ENCODE peak calls at places on chromosomes 5 and 9, in six cellular contexts. One of them, this sample, is unnamed.

GRCh38 chr9:136095495-136096058 is 488 bp upstream of the NACC2 start:
- DNase-seq in HepG2: no peak
- DNase-seq in T47D: peak
- DNase-seq in HCT116: no peak
- DNase-seq in SK-N-SH: peak
- DNase-seq in H1: no peak
- DNase-seq in this sample: no peak

GRCh38 chr9:5633243-5633642 is 4.3 kb downstream of the RIC1 start:
- DNase-seq in T47D: no peak
- DNase-seq in HCT116: no peak
- DNase-seq in HepG2: no peak
- DNase-seq in H1: no peak
- DNase-seq in SK-N-SH: no peak
- DNase-seq in this sample: no peak

GRCh38 chr9:120882935-120883607 is 6.1 kb upstream of the PHF19 start:
- DNase-seq in T47D: no peak
- DNase-seq in HCT116: no peak
- DNase-seq in HepG2: no peak
- DNase-seq in SK-N-SH: no peak
- DNase-seq in H1: no peak
- DNase-seq in this sample: no peak

GRCh38 chr5:2686725-2687124 is 64.8 kb downstream of the IRX2 start:
- DNase-seq in H1: no peak
- DNase-seq in HCT116: no peak
- DNase-seq in SK-N-SH: no peak
- DNase-seq in T47D: no peak
- DNase-seq in HepG2: no peak
- DNase-seq in this sample: no peak

GRCh38 chr5:176774216-176775171 is 35.9 kb upstream of the UNC5A start:
- DNase-seq in HCT116: no peak
- DNase-seq in H1: no peak
- DNase-seq in T47D: no peak
- DNase-seq in HepG2: no peak
- DNase-seq in SK-N-SH: no peak
- DNase-seq in this sample: no peak

GRCh38 chr9:86868611-86869010 is 78.7 kb downstream of the GAS1 start:
- DNase-seq in H1: no peak
- DNase-seq in SK-N-SH: no peak
- DNase-seq in HCT116: no peak
- DNase-seq in HepG2: no peak
- DNase-seq in T47D: no peak
- DNase-seq in this sample: no peak

GRCh38 chr5:169071-169727 is 22.1 kb upstream of the LRRC14B start:
- DNase-seq in SK-N-SH: no peak
- DNase-seq in HepG2: no peak
- DNase-seq in T47D: no peak
- DNase-seq in HCT116: no peak
- DNase-seq in H1: no peak
- DNase-seq in this sample: no peak

GRCh38 chr5:111779260-111780254 is 22.6 kb upstream of the NREP start:
- DNase-seq in HepG2: no peak
- DNase-seq in HCT116: no peak
- DNase-seq in T47D: no peak
- DNase-seq in H1: no peak
- DNase-seq in SK-N-SH: no peak
- DNase-seq in this sample: no peak

GRCh38 chr5:92508271-92508670 is 1072.7 kb downstream of the NR2F1-AS1 start:
- DNase-seq in SK-N-SH: no peak
- DNase-seq in H1: no peak
- DNase-seq in HepG2: no peak
- DNase-seq in HCT116: no peak
- DNase-seq in T47D: no peak
- DNase-seq in this sample: no peak

GRCh38 chr5:133801431-133801830 is 167.0 kb downstream of the C5orf15 start:
- DNase-seq in H1: no peak
- DNase-seq in HCT116: no peak
- DNase-seq in HepG2: no peak
- DNase-seq in SK-N-SH: no peak
- DNase-seq in T47D: no peak
- DNase-seq in this sample: no peak

GRCh38 chr5:88555658-88556057 is 287.0 kb upstream of the TMEM161B start:
- DNase-seq in T47D: peak
- DNase-seq in SK-N-SH: no peak
- DNase-seq in HepG2: no peak
- DNase-seq in H1: no peak
- DNase-seq in HCT116: no peak
- DNase-seq in this sample: no peak

GRCh38 chr5:10747678-10748622 is 13.1 kb downstream of the DAP start:
- DNase-seq in H1: no peak
- DNase-seq in T47D: no peak
- DNase-seq in SK-N-SH: no peak
- DNase-seq in HepG2: peak
- DNase-seq in HCT116: no peak
- DNase-seq in this sample: no peak

GRCh38 chr5:169127431-169127830 is 173.5 kb downstream of the SLIT3 start:
- DNase-seq in HepG2: no peak
- DNase-seq in SK-N-SH: no peak
- DNase-seq in T47D: no peak
- DNase-seq in HCT116: no peak
- DNase-seq in H1: no peak
- DNase-seq in this sample: no peak

GRCh38 chr5:43105369-43106289 is 15.1 kb upstream of the ZNF131 start:
- DNase-seq in HCT116: peak
- DNase-seq in T47D: peak
- DNase-seq in H1: peak
- DNase-seq in HepG2: peak
- DNase-seq in SK-N-SH: peak
- DNase-seq in this sample: peak

GRCh38 chr5:53250151-53250550 is 140.6 kb upstream of the MOCS2 start:
- DNase-seq in T47D: no peak
- DNase-seq in HepG2: no peak
- DNase-seq in SK-N-SH: no peak
- DNase-seq in HCT116: no peak
- DNase-seq in H1: no peak
- DNase-seq in this sample: no peak

GRCh38 chr9:135504262-135505229 is 4.1 kb downstream of the MRPS2 start:
- DNase-seq in T47D: peak
- DNase-seq in SK-N-SH: peak
- DNase-seq in HCT116: peak
- DNase-seq in HepG2: peak
- DNase-seq in H1: no peak
- DNase-seq in this sample: no peak

GRCh38 chr5:55900776-55901175 is 49.6 kb downstream of the IL31RA start:
- DNase-seq in H1: no peak
- DNase-seq in HCT116: no peak
- DNase-seq in HepG2: no peak
- DNase-seq in SK-N-SH: no peak
- DNase-seq in T47D: no peak
- DNase-seq in this sample: no peak

DNA sequence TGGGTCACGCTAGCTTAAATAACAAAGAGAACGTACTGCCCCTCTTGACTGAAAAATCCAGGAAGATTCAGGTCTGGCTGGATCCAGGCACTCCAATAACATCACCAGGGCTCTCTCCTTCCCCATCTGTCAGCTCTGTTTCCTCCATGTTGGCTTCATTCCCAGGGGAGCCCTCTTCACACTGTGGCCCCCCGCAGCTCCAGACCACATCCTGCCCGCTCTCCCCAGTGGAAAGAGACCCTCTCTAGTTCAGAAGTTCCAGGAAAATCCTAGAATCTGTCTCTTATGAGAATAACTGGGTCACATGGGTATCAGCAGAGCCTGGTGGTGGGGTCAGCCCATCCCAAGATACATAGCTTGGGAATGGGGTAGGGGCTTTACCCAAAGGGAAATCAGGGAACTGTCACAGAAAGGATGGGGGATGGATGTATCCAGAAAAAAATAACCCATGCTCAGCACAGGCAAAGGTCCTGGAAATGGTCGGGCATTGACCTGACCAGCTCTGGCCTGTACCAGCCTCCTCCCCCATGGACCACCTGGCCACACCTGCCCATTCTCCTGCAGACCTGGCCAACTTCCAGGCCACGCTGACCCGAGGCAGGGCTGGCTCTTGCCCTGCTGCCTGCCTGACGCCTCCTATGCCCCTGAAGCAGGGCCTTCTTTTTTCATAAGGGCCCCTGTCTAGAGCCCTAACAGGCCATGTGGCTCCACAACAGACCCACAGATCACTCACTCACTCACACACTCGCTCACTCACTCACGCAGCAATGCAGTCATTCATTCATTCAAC is 65.9 kb downstream of the COL23A1 start:
- DNase-seq in HepG2: no peak
- DNase-seq in T47D: no peak
- DNase-seq in HCT116: no peak
- DNase-seq in SK-N-SH: no peak
- DNase-seq in H1: no peak
- DNase-seq in this sample: no peak
- TF ChIP-seq JUND in HepG2: no peak
- TF ChIP-seq JUND in T47D: no peak
- TF ChIP-seq JUND in HCT116: no peak
- TF ChIP-seq JUND in SK-N-SH: no peak
- TF ChIP-seq JUND in H1: no peak
- TF ChIP-seq JUND in this sample: no peak

GRCh38 chr5:68593211-68593701 is 377.7 kb downstream of the PIK3R1 start:
- DNase-seq in HepG2: no peak
- DNase-seq in H1: no peak
- DNase-seq in SK-N-SH: no peak
- DNase-seq in T47D: peak
- DNase-seq in HCT116: no peak
- DNase-seq in this sample: no peak
- TF ChIP-seq JUND in HepG2: no peak
- TF ChIP-seq JUND in H1: no peak
- TF ChIP-seq JUND in SK-N-SH: no peak
- TF ChIP-seq JUND in T47D: no peak
- TF ChIP-seq JUND in HCT116: no peak
- TF ChIP-seq JUND in this sample: no peak

DNA sequence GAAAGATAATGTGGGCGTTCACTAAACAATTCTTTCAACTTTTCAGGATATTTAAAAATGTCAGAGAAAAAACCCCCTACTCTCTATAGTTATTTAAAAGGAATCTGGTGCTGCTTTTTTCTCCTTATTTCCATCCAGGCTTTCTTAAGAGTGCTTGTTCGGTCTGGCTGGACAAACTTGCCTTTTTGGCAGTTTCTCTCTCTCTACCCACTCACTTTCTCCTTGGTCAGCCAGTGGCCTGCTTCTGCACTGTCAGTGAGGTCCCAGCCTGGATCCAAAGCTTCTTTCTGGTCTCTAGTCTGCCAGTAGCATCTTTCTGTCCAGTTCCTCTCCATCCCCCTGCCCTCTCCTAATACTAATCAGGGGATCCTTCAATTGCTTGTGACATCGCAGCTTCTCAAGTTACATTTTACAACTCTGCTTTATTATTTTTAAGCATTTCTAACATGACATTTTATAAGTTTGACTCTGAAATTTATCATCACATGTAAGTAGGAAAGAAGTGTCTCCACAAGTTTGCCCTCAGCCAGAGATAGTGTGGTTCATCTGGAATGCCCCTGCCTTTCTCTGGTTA is 50.4 kb downstream of the PIK3R1 start:
- DNase-seq in HCT116: no peak
- DNase-seq in H1: no peak
- DNase-seq in T47D: no peak
- DNase-seq in HepG2: no peak
- DNase-seq in SK-N-SH: no peak
- DNase-seq in this sample: no peak
- TF ChIP-seq JUND in HCT116: no peak
- TF ChIP-seq JUND in H1: no peak
- TF ChIP-seq JUND in T47D: no peak
- TF ChIP-seq JUND in HepG2: no peak
- TF ChIP-seq JUND in SK-N-SH: no peak
- TF ChIP-seq JUND in this sample: no peak

DNA sequence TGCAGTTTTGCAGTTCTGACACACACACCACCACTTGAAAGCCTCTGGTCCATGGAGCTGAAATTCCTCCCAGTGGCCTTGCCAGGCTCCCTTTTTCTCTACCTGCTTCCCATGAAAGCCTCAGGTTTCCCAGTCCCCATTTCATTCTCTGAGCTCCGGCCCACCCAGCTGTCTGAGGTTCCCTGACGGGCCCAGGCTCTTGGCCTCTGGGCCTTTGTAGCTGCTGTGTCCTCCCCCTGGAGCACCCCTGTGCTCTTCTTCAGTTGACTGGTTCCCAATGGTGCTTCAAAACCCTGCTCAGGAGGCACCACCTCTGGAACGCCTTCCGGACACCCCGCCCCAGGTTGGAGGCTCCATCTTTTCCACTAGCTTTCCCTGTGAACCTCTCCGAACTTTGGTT is 155.9 kb upstream of the SHB start:
- DNase-seq in H1: no peak
- DNase-seq in HepG2: no peak
- DNase-seq in SK-N-SH: no peak
- DNase-seq in T47D: no peak
- DNase-seq in HCT116: no peak
- DNase-seq in this sample: no peak
- TF ChIP-seq JUND in H1: no peak
- TF ChIP-seq JUND in HepG2: no peak
- TF ChIP-seq JUND in SK-N-SH: no peak
- TF ChIP-seq JUND in T47D: no peak
- TF ChIP-seq JUND in HCT116: no peak
- TF ChIP-seq JUND in this sample: no peak

GRCh38 chr5:64958757-64959391 is 190.1 kb downstream of the CWC27 start:
- DNase-seq in H1: no peak
- DNase-seq in HCT116: peak
- DNase-seq in SK-N-SH: peak
- DNase-seq in T47D: peak
- DNase-seq in HepG2: peak
- DNase-seq in this sample: no peak
- TF ChIP-seq JUND in H1: no peak
- TF ChIP-seq JUND in HCT116: no peak
- TF ChIP-seq JUND in SK-N-SH: no peak
- TF ChIP-seq JUND in T47D: no peak
- TF ChIP-seq JUND in HepG2: no peak
- TF ChIP-seq JUND in this sample: no peak